ENCODE peak calls at places on chromosomes 12 and 14, in seven cellular contexts. One of them, this sample, is unnamed.

GRCh38 chr12:116539361-116539771 is 19.8 kb upstream of the MAP1LC3B2 start:
- DNase-seq in HepG2: no peak
- DNase-seq in K562: no peak
- DNase-seq in HCT116: no peak
- DNase-seq in GM12878: no peak
- DNase-seq in SK-N-SH: no peak
- DNase-seq in H1: no peak
- DNase-seq in this sample: no peak

GRCh38 chr12:25694072-25694471 is 141.0 kb upstream of the LMNTD1 start:
- DNase-seq in HepG2: peak; percentile 6
- DNase-seq in K562: peak; percentile 25
- DNase-seq in HCT116: no peak
- DNase-seq in GM12878: no peak
- DNase-seq in SK-N-SH: peak; percentile 53
- DNase-seq in H1: no peak
- DNase-seq in this sample: no peak

GRCh38 chr12:97940629-97941028 is 478.0 kb downstream of the RMST start:
- DNase-seq in HepG2: no peak
- DNase-seq in K562: no peak
- DNase-seq in HCT116: no peak
- DNase-seq in GM12878: no peak
- DNase-seq in SK-N-SH: no peak
- DNase-seq in H1: no peak
- DNase-seq in this sample: peak; percentile 48

GRCh38 chr14:94646481-94646880 is 34.3 kb downstream of the SERPINA3 start:
- DNase-seq in HepG2: no peak
- DNase-seq in K562: no peak
- DNase-seq in HCT116: peak; percentile 40
- DNase-seq in GM12878: no peak
- DNase-seq in SK-N-SH: no peak
- DNase-seq in H1: no peak
- DNase-seq in this sample: no peak

GRCh38 chr14:75399819-75400678 is 27.8 kb upstream of the JDP2 start:
- DNase-seq in HepG2: no peak
- DNase-seq in K562: no peak
- DNase-seq in HCT116: no peak
- DNase-seq in GM12878: no peak
- DNase-seq in SK-N-SH: peak; percentile 60
- DNase-seq in H1: no peak
- DNase-seq in this sample: no peak

GRCh38 chr14:52827426-52827825 is 36.0 kb upstream of the GNPNAT1 start:
- DNase-seq in HepG2: no peak
- DNase-seq in K562: no peak
- DNase-seq in HCT116: no peak
- DNase-seq in GM12878: no peak
- DNase-seq in SK-N-SH: no peak
- DNase-seq in H1: no peak
- DNase-seq in this sample: no peak

GRCh38 chr14:95482967-95483842 is 33.2 kb downstream of the SYNE3 start:
- DNase-seq in HepG2: peak; percentile 49
- DNase-seq in K562: no peak
- DNase-seq in HCT116: peak; percentile 46
- DNase-seq in GM12878: no peak
- DNase-seq in SK-N-SH: no peak
- DNase-seq in H1: no peak
- DNase-seq in this sample: no peak

GRCh38 chr12:80598004-80598606 is 109.3 kb upstream of the MYF6 start:
- DNase-seq in HepG2: peak; percentile 20
- DNase-seq in K562: no peak
- DNase-seq in HCT116: peak; percentile 16
- DNase-seq in GM12878: no peak
- DNase-seq in SK-N-SH: no peak
- DNase-seq in H1: no peak
- DNase-seq in this sample: no peak

GRCh38 chr14:53047302-53047701 is 96.5 kb upstream of the FERMT2 start:
- DNase-seq in HepG2: no peak
- DNase-seq in K562: no peak
- DNase-seq in HCT116: no peak
- DNase-seq in GM12878: no peak
- DNase-seq in SK-N-SH: no peak
- DNase-seq in H1: no peak
- DNase-seq in this sample: no peak

GRCh38 chr12:87430444-87430843 is 598.8 kb downstream of the C12orf50 start:
- DNase-seq in HepG2: no peak
- DNase-seq in K562: no peak
- DNase-seq in HCT116: no peak
- DNase-seq in GM12878: no peak
- DNase-seq in SK-N-SH: no peak
- DNase-seq in H1: no peak
- DNase-seq in this sample: no peak

GRCh38 chr14:89178802-89179201 is 238.2 kb downstream of the FOXN3 start:
- DNase-seq in HepG2: no peak
- DNase-seq in K562: no peak
- DNase-seq in HCT116: no peak
- DNase-seq in GM12878: no peak
- DNase-seq in SK-N-SH: no peak
- DNase-seq in H1: no peak
- DNase-seq in this sample: no peak

GRCh38 chr14:93936245-93936644 is 9.1 kb downstream of the FAM181A start:
- DNase-seq in HepG2: no peak
- DNase-seq in K562: peak; percentile 18
- DNase-seq in HCT116: no peak
- DNase-seq in GM12878: no peak
- DNase-seq in SK-N-SH: peak; percentile 61
- DNase-seq in H1: no peak
- DNase-seq in this sample: peak; percentile 44

GRCh38 chr12:13094349-13094748 is 9.1 kb downstream of the GSG1 start:
- DNase-seq in HepG2: no peak
- DNase-seq in K562: no peak
- DNase-seq in HCT116: no peak
- DNase-seq in GM12878: no peak
- DNase-seq in SK-N-SH: no peak
- DNase-seq in H1: no peak
- DNase-seq in this sample: no peak

GRCh38 chr14:30790827-30791226 is 83.5 kb upstream of the COCH start:
- DNase-seq in HepG2: no peak
- DNase-seq in K562: no peak
- DNase-seq in HCT116: no peak
- DNase-seq in GM12878: no peak
- DNase-seq in SK-N-SH: no peak
- DNase-seq in H1: no peak
- DNase-seq in this sample: no peak

GRCh38 chr14:91173221-91173670 is 59.4 kb downstream of the DGLUCY start:
- DNase-seq in HepG2: peak; percentile 62
- DNase-seq in K562: peak; percentile 82
- DNase-seq in HCT116: peak; percentile 45
- DNase-seq in GM12878: peak; percentile 23
- DNase-seq in SK-N-SH: peak; percentile 73
- DNase-seq in H1: peak; percentile 87
- DNase-seq in this sample: peak; percentile 66

GRCh38 chr12:67515679-67516363 is 132.7 kb upstream of the DYRK2 start:
- DNase-seq in HepG2: no peak
- DNase-seq in K562: no peak
- DNase-seq in HCT116: no peak
- DNase-seq in GM12878: peak; percentile 51
- DNase-seq in SK-N-SH: no peak
- DNase-seq in H1: no peak
- DNase-seq in this sample: no peak

GRCh38 chr12:90801776-90802175 is 153.2 kb downstream of the CCER1 start:
- DNase-seq in HepG2: no peak
- DNase-seq in K562: no peak
- DNase-seq in HCT116: no peak
- DNase-seq in GM12878: no peak
- DNase-seq in SK-N-SH: no peak
- DNase-seq in H1: no peak
- DNase-seq in this sample: no peak

GRCh38 chr14:70192915-70193314 is 4.2 kb upstream of the SLC8A3 start:
- DNase-seq in HepG2: peak; percentile 10
- DNase-seq in K562: peak; percentile 3
- DNase-seq in HCT116: no peak
- DNase-seq in GM12878: no peak
- DNase-seq in SK-N-SH: peak; percentile 29
- DNase-seq in H1: no peak
- DNase-seq in this sample: no peak

GRCh38 chr12:121765573-121765972 is 27.9 kb downstream of the RHOF start:
- DNase-seq in HepG2: no peak
- DNase-seq in K562: peak; percentile 70
- DNase-seq in HCT116: peak; percentile 58
- DNase-seq in GM12878: no peak
- DNase-seq in SK-N-SH: no peak
- DNase-seq in H1: no peak
- DNase-seq in this sample: peak; percentile 62

GRCh38 chr12:75444444-75445136 is 36.0 kb upstream of the GLIPR1 start:
- DNase-seq in HepG2: peak; percentile 44
- DNase-seq in K562: no peak
- DNase-seq in HCT116: no peak
- DNase-seq in GM12878: no peak
- DNase-seq in SK-N-SH: no peak
- DNase-seq in H1: no peak
- DNase-seq in this sample: no peak

GRCh38 chr14:98725676-98726075 is 546.3 kb downstream of the BCL11B start:
- DNase-seq in HepG2: no peak
- DNase-seq in K562: no peak
- DNase-seq in HCT116: no peak
- DNase-seq in GM12878: no peak
- DNase-seq in SK-N-SH: no peak
- DNase-seq in H1: no peak
- DNase-seq in this sample: no peak

GRCh38 chr14:89185919-89186849 is 230.8 kb downstream of the FOXN3 start:
- DNase-seq in HepG2: no peak
- DNase-seq in K562: peak; percentile 10
- DNase-seq in HCT116: peak; percentile 73
- DNase-seq in GM12878: no peak
- DNase-seq in SK-N-SH: no peak
- DNase-seq in H1: no peak
- DNase-seq in this sample: no peak

GRCh38 chr12:91432079-91432478 is 249.5 kb upstream of the DCN start:
- DNase-seq in HepG2: no peak
- DNase-seq in K562: no peak
- DNase-seq in HCT116: no peak
- DNase-seq in GM12878: no peak
- DNase-seq in SK-N-SH: no peak
- DNase-seq in H1: no peak
- DNase-seq in this sample: no peak

GRCh38 chr14:89013098-89013504 is 188.7 kb downstream of the TTC8 start:
- DNase-seq in HepG2: peak; percentile 90
- DNase-seq in K562: peak; percentile 50
- DNase-seq in HCT116: peak; percentile 50
- DNase-seq in GM12878: no peak
- DNase-seq in SK-N-SH: no peak
- DNase-seq in H1: peak; percentile 69
- DNase-seq in this sample: no peak

GRCh38 chr14:69451941-69452340 is 32.6 kb upstream of the PLEKHD1 start:
- DNase-seq in HepG2: no peak
- DNase-seq in K562: no peak
- DNase-seq in HCT116: no peak
- DNase-seq in GM12878: no peak
- DNase-seq in SK-N-SH: no peak
- DNase-seq in H1: no peak
- DNase-seq in this sample: no peak

DNA sequence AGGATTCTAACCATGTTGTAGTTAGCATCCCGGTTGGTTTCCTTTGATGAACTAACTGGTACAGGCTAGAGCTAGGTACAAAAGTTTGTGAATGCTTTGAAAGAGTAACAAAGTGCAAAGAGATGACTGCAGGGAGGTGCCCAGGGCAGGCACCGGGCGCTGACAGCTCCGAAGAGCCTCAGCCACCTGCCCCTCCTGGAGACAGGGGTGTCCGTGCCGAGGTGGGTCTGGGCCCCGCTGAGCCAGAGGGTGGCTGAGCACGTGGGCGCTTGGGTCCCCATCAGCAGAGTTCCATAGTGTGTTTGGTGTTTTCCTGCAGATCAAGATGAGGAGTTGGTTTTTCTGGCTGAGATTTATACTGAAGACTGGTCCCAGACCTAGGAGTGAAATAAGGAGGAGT is 19.9 kb downstream of the PRKAB1 start:
- DNase-seq in HepG2: no peak
- DNase-seq in K562: no peak
- DNase-seq in HCT116: no peak
- DNase-seq in GM12878: no peak
- DNase-seq in SK-N-SH: no peak
- DNase-seq in H1: no peak
- DNase-seq in this sample: no peak
- TF ChIP-seq YY1 in HepG2: no peak
- TF ChIP-seq YY1 in K562: no peak
- TF ChIP-seq YY1 in HCT116: no peak
- TF ChIP-seq YY1 in GM12878: no peak
- TF ChIP-seq YY1 in SK-N-SH: no peak
- TF ChIP-seq YY1 in H1: no peak
- TF ChIP-seq YY1 in this sample: no peak

GRCh38 chr12:21828779-21829178 is 54.3 kb upstream of the KCNJ8 start:
- DNase-seq in HepG2: no peak
- DNase-seq in K562: no peak
- DNase-seq in HCT116: no peak
- DNase-seq in GM12878: no peak
- DNase-seq in SK-N-SH: no peak
- DNase-seq in H1: no peak
- DNase-seq in this sample: no peak
- TF ChIP-seq YY1 in HepG2: no peak
- TF ChIP-seq YY1 in K562: no peak
- TF ChIP-seq YY1 in HCT116: no peak
- TF ChIP-seq YY1 in GM12878: no peak
- TF ChIP-seq YY1 in SK-N-SH: no peak
- TF ChIP-seq YY1 in H1: no peak
- TF ChIP-seq YY1 in this sample: no peak

GRCh38 chr12:50572760-50573159 is 68.0 kb downstream of the DIP2B start:
- DNase-seq in HepG2: no peak
- DNase-seq in K562: no peak
- DNase-seq in HCT116: no peak
- DNase-seq in GM12878: no peak
- DNase-seq in SK-N-SH: no peak
- DNase-seq in H1: no peak
- DNase-seq in this sample: no peak
- TF ChIP-seq YY1 in HepG2: no peak
- TF ChIP-seq YY1 in K562: no peak
- TF ChIP-seq YY1 in HCT116: no peak
- TF ChIP-seq YY1 in GM12878: no peak
- TF ChIP-seq YY1 in SK-N-SH: no peak
- TF ChIP-seq YY1 in H1: no peak
- TF ChIP-seq YY1 in this sample: no peak

GRCh38 chr12:104517880-104518279 is 61.1 kb downstream of the CHST11 start:
- DNase-seq in HepG2: no peak
- DNase-seq in K562: no peak
- DNase-seq in HCT116: no peak
- DNase-seq in GM12878: no peak
- DNase-seq in SK-N-SH: no peak
- DNase-seq in H1: no peak
- DNase-seq in this sample: no peak

GRCh38 chr12:104522985-104523719 is 66.4 kb downstream of the CHST11 start:
- DNase-seq in HepG2: no peak
- DNase-seq in K562: peak; percentile 43
- DNase-seq in HCT116: no peak
- DNase-seq in GM12878: no peak
- DNase-seq in SK-N-SH: no peak
- DNase-seq in H1: no peak
- DNase-seq in this sample: no peak

GRCh38 chr12:104519190-104519857 is 62.6 kb downstream of the CHST11 start:
- DNase-seq in HepG2: no peak
- DNase-seq in K562: no peak
- DNase-seq in HCT116: no peak
- DNase-seq in GM12878: no peak
- DNase-seq in SK-N-SH: no peak
- DNase-seq in H1: no peak
- DNase-seq in this sample: no peak

GRCh38 chr12:104521731-104522130 is 65.0 kb downstream of the CHST11 start:
- DNase-seq in HepG2: no peak
- DNase-seq in K562: no peak
- DNase-seq in HCT116: no peak
- DNase-seq in GM12878: no peak
- DNase-seq in SK-N-SH: peak; percentile 34
- DNase-seq in H1: no peak
- DNase-seq in this sample: no peak

GRCh38 chr12:104520242-104520900 is 63.6 kb downstream of the CHST11 start:
- DNase-seq in HepG2: no peak
- DNase-seq in K562: no peak
- DNase-seq in HCT116: no peak
- DNase-seq in GM12878: peak; percentile 75
- DNase-seq in SK-N-SH: peak; percentile 39
- DNase-seq in H1: no peak
- DNase-seq in this sample: no peak
- TF ChIP-seq YY1 in HepG2: no peak
- TF ChIP-seq YY1 in K562: no peak
- TF ChIP-seq YY1 in HCT116: no peak
- TF ChIP-seq YY1 in GM12878: no peak
- TF ChIP-seq YY1 in SK-N-SH: no peak
- TF ChIP-seq YY1 in H1: no peak
- TF ChIP-seq YY1 in this sample: no peak

This sample was measured in NT2/D1.